ENCODE peak calls at places on chromosomes 1 and 21, in six cellular contexts. Q, L, I, K, W and N are unnamed samples.
A peak's percentile ranks its signal among the peaks of the same experiment; 100 is the strongest.

GRCh38 chr1:213986925-213987250 is 885 bp upstream of the PROX1 start:
- DNase-seq in Q (no peak), L (no peak), I (no peak), K (no peak), W (no peak), N (no peak)

GRCh38 chr1:39836595-39837110 is 46.7 kb downstream of the TRIT1 start:
- DNase-seq in Q (no peak), L (no peak), I (no peak), K (no peak), W (no peak), N (no peak)

GRCh38 chr1:162357681-162358266 is 18.9 kb downstream of the SPATA46 start:
- DNase-seq in Q (no peak), L (no peak), I (peak; percentile 62), K (peak; percentile 15), W (no peak), N (no peak)

GRCh38 chr1:221284028-221284427 is 404.8 kb downstream of the HLX start:
- DNase-seq in Q (no peak), L (no peak), I (peak; percentile 81), K (no peak), W (peak; percentile 96), N (no peak)

GRCh38 chr1:114063544-114063943 is 84.3 kb downstream of the OLFML3 start:
- DNase-seq in Q (no peak), L (no peak), I (no peak), K (no peak), W (no peak), N (no peak)

GRCh38 chr1:30052178-30052577 is 671.2 kb downstream of the MATN1 start:
- DNase-seq in Q (no peak), L (no peak), I (no peak), K (no peak), W (no peak), N (no peak)

GRCh38 chr1:186828612-186829542 is at the start of gene PLA2G4A:
- DNase-seq in Q (no peak), L (peak; percentile 19), I (peak; percentile 77), K (peak; percentile 7), W (peak; percentile 61), N (no peak)

GRCh38 chr1:224894915-224895314 is 34.6 kb upstream of the DNAH14 start:
- DNase-seq in Q (no peak), L (no peak), I (peak; percentile 51), K (no peak), W (no peak), N (no peak)

GRCh38 chr1:66282343-66282852 is 251.6 kb upstream of the SGIP1 start:
- DNase-seq in Q (no peak), L (no peak), I (peak; percentile 88), K (no peak), W (no peak), N (no peak)

GRCh38 chr1:49971088-49971487 is 52.7 kb downstream of the AGBL4 start:
- DNase-seq in Q (no peak), L (no peak), I (no peak), K (no peak), W (no peak), N (no peak)

GRCh38 chr1:8962812-8963669 is 17.4 kb downstream of the CA6 start:
- DNase-seq in Q (no peak), L (peak; percentile 20), I (peak; percentile 56), K (peak; percentile 59), W (no peak), N (no peak)

GRCh38 chr1:59866459-59866858 is 51.7 kb downstream of the HOOK1 start:
- DNase-seq in Q (no peak), L (no peak), I (no peak), K (no peak), W (no peak), N (no peak)

GRCh38 chr1:176174108-176174507 is 33.0 kb downstream of the COP1 start:
- DNase-seq in Q (no peak), L (no peak), I (no peak), K (no peak), W (no peak), N (no peak)

GRCh38 chr1:116835161-116835560 is 74.6 kb upstream of the PTGFRN start:
- DNase-seq in Q (no peak), L (no peak), I (no peak), K (no peak), W (no peak), N (no peak)

GRCh38 chr21:26130249-26130896 is 40.2 kb downstream of the APP start:
- DNase-seq in Q (no peak), L (no peak), I (peak; percentile 28), K (no peak), W (no peak), N (no peak)

DNA sequence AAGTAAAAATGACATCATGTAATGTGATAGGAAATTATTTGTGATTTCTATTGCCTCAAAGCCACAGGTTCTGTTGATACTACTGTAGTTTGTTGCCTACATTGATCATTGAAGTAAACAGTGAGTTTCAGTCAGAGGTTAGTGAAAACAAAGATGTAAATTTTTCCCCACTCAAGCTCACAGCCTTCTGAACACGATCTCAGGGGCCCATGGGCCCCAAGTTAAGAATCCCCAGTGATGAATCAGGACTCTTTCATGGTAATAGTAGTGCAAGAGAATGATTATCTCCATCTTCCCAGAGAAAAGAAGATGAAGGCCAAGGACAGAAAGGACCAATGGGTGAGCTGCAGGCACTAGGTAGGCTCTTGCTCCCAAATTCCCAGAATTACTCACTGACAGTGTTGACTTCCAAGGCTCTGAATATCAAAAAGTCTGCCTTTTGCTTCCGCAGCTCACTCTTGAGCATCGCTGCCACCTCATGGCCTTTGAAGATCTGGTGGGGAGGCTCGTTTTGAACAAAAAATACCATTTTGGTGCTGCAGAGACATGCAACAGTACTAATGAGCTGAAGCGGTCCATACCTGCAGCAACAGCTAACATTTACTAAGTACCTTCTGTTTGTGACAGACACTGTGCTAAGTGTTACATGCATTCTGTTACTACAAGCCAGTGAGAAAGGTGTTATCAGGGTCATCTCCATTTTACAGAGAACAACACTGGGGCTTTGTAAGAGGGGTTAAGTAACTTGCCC is 113.3 kb downstream of the KIAA0319L start:
- DNase-seq in Q (no peak), L (no peak), I (peak; percentile 40), K (no peak), W (no peak), N (no peak)
- TF ChIP-seq CTCF in Q (no peak), L (no peak), I (peak; percentile 27), K (no peak), W (no peak), N (peak; percentile 40)

GRCh38 chr1:2056955-2057590 is 6.9 kb downstream of the PRKCZ start:
- DNase-seq in Q (no peak), L (no peak), I (no peak), K (no peak), W (no peak), N (no peak)
- TF ChIP-seq CTCF in Q (no peak), L (no peak), I (no peak), K (no peak), W (no peak), N (no peak)

DNA sequence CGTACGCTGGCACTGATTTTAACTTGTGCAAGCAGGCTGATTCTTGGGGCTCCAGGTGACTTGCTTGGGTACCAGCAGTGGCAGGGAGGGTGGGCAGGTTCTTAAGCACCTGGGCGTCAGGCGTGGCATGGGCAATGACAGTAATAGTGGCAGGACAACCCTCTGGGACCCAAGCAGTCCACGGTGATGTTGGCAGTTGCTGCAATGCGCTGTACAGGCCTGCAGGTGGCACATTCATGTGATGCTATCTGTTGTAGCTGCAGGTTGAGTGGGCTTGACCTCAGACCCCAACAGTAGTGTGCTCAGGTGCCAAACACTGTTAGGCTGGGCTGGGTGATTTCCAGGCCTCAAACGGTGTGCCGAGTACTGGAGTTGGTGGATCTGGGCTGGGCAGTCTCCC is 10.2 kb upstream of the OR10J4 start:
- DNase-seq in Q (no peak), L (no peak), I (no peak), K (peak; percentile 19), W (no peak), N (no peak)
- TF ChIP-seq CTCF in Q (no peak), L (no peak), I (peak; percentile 3), K (peak; percentile 53), W (no peak), N (peak; percentile 14)

DNA sequence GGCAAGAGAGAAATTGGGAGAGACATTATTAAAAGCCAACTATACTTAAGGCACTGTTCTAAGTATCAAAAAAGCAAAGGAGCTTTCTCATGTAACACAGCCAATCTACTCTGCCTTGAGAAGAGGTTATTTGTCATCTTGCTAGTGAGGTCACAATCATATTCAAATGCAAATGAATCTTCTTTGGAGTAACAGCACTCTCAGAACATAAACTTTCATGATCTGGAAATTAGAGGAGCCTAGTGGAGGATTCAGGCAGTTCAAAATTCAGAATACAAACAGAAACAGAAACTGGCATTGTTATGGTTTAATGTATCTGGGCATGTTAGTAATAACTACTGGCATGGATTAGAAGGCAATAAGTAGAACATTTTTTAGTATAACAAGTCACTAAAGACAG is 57.4 kb downstream of the ARID4B start:
- DNase-seq in Q (no peak), L (no peak), I (peak; percentile 70), K (no peak), W (peak; percentile 69), N (no peak)
- TF ChIP-seq CTCF in Q (no peak), L (no peak), I (peak; percentile 16), K (no peak), W (peak; percentile 25), N (peak; percentile 45)

DNA sequence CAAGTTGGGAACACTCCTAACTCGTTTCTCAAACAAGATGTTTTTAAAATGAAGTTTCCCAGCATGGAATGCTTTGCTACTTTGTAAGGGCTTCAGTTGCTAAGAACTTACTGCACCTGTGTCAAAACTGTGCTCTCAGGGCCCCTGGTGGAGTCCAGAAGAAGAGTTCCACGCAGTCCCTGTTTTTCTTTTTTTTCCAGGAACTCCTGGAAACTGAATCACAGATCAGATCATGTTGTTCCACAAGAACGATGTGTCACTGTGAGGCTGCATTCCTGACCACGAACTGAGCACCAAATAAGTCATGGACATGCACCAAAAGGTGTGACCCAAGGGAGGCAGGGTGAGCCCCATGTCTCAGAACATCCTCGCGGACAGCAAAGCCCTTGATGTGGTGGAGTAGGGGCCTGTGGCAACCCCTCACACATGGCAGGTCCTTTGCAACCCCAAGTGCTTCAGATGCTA is 257.2 kb downstream of the KCNJ6 start:
- DNase-seq in Q (no peak), L (no peak), I (peak; percentile 86), K (no peak), W (peak; percentile 49), N (no peak)
- TF ChIP-seq CTCF in Q (no peak), L (peak; percentile 24), I (peak; percentile 45), K (no peak), W (peak; percentile 40), N (no peak)

DNA sequence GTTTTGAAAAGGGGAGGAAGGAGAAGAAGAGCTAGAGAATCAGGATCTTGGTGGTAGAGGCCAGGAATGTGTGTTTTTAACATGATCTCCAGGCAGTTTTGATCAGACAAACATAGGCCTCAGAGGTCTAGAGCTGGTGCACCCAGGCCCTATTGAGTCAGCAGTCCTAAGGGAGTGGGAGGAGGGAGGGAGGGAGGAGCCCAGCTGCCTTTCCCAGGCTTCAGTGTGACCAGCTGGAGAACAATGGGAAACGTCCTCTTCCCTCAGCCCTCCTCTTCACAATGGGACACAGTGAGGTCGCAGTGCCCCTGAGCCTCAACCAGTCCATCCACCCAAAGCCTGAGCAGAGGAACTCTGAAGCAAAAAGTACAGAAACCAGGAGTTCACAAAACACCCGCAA is 37.2 kb downstream of the ELAPOR1 start:
- DNase-seq in Q (no peak), L (peak; percentile 47), I (peak; percentile 67), K (peak; percentile 37), W (no peak), N (no peak)
- TF ChIP-seq CTCF in Q (no peak), L (no peak), I (no peak), K (no peak), W (no peak), N (no peak)

DNA sequence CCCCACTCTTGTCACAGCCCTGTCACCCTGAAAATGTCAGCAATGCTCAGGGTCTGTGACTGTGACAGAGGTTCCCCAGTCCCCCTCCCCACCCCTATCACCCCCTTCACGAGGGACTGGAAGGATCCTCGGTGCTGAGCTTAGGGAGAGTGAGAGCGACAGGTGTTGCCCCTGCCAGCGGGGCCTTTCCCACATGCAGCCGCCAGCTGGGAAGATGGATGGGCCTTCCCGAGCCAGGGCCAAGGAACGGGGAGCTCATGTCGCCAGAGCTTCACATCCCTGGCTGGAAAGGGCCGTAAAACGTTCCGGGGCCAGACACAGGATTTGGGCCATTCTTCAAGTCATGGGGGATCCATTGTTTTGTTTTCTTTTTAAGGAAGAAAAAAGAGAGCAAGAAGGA is 54.3 kb downstream of the TAS1R2 start:
- DNase-seq in Q (no peak), L (no peak), I (no peak), K (no peak), W (no peak), N (no peak)
- TF ChIP-seq CTCF in Q (no peak), L (no peak), I (no peak), K (no peak), W (no peak), N (no peak)